ENCODE peak calls at places on chromosomes 5 and 9, in six cellular contexts. F, O, R, Z, X and U are unnamed samples.

GRCh38 chr5:61817472-61818326 is 485.6 kb downstream of the ZSWIM6 start:
- DNase-seq in F (no peak), O (peak), R (no peak), Z (no peak), X (no peak), U (no peak)

GRCh38 chr5:42949348-42950090 is 90.6 kb downstream of the ANXA2R start:
- DNase-seq in F (no peak), O (no peak), R (no peak), Z (peak), X (peak), U (peak)

GRCh38 chr5:132003170-132003744 is 8.2 kb downstream of the ACSL6 start:
- DNase-seq in F (no peak), O (peak), R (no peak), Z (no peak), X (no peak), U (no peak)

GRCh38 chr9:87016681-87017080 is 69.4 kb upstream of the GAS1 start:
- DNase-seq in F (no peak), O (no peak), R (no peak), Z (no peak), X (no peak), U (no peak)

GRCh38 chr9:109751253-109751652 is 28.7 kb upstream of the PALM2AKAP2 start:
- DNase-seq in F (no peak), O (peak), R (no peak), Z (no peak), X (no peak), U (no peak)

GRCh38 chr9:98037362-98037761 is 19.2 kb upstream of the NANS start:
- DNase-seq in F (no peak), O (no peak), R (no peak), Z (no peak), X (no peak), U (no peak)

GRCh38 chr5:124745367-124746251 is 830 bp downstream of the ZNF608 start:
- DNase-seq in F (no peak), O (no peak), R (no peak), Z (no peak), X (no peak), U (no peak)

GRCh38 chr5:158634713-158635112 is 465.0 kb downstream of the EBF1 start:
- DNase-seq in F (no peak), O (no peak), R (no peak), Z (no peak), X (no peak), U (no peak)

GRCh38 chr5:17359451-17359965 is 138.5 kb upstream of the TAF11L2 start:
- DNase-seq in F (no peak), O (no peak), R (no peak), Z (no peak), X (no peak), U (no peak)

GRCh38 chr9:114196924-114197570 is 41.7 kb downstream of the COL27A1 start:
- DNase-seq in F (no peak), O (no peak), R (no peak), Z (no peak), X (no peak), U (no peak)

GRCh38 chr5:56314536-56314935 is 81.4 kb upstream of the ANKRD55 start:
- DNase-seq in F (no peak), O (peak), R (no peak), Z (no peak), X (no peak), U (no peak)

GRCh38 chr9:114141553-114142548 is 13.5 kb upstream of the COL27A1 start:
- DNase-seq in F (no peak), O (no peak), R (no peak), Z (no peak), X (no peak), U (no peak)

GRCh38 chr5:174922955-174923354 is 198.6 kb downstream of the MSX2 start:
- DNase-seq in F (no peak), O (no peak), R (no peak), Z (no peak), X (no peak), U (no peak)

GRCh38 chr5:144697847-144698262 is 527.2 kb downstream of the KCTD16 start:
- DNase-seq in F (no peak), O (no peak), R (peak), Z (no peak), X (no peak), U (no peak)